ENCODE peak calls at places on chromosomes 4 and X, in nine cellular contexts. G, K, B, X, M, F, P, H and S are unnamed samples.
A peak's percentile ranks its signal among the peaks of the same experiment; 100 is the strongest.

GRCh38 chrX:40175416-40176255 is 77.9 kb upstream of the BCOR start:
- DNase-seq in G (peak; percentile 82), K (peak; percentile 71), B (no peak), X (peak; percentile 77), M (peak; percentile 72), F (no peak), P (peak; percentile 91), H (no peak), S (peak; percentile 88)

GRCh38 chr4:66355328-66355727 is 685.0 kb upstream of the EPHA5 start:
- DNase-seq in G (no peak), K (no peak), B (no peak), X (no peak), M (no peak), F (no peak), P (no peak), H (no peak), S (no peak)

GRCh38 chr4:80909938-80910337 is 120.6 kb upstream of the BMP3 start:
- DNase-seq in G (no peak), K (no peak), B (no peak), X (no peak), M (no peak), F (no peak), P (no peak), H (no peak), S (no peak)

GRCh38 chr4:38310446-38311043 is 350.3 kb downstream of the PTTG2 start:
- DNase-seq in G (no peak), K (peak; percentile 59), B (no peak), X (no peak), M (no peak), F (no peak), P (no peak), H (no peak), S (no peak)

GRCh38 chr4:75708218-75708691 is 16.1 kb upstream of the USO1 start:
- DNase-seq in G (no peak), K (peak; percentile 53), B (no peak), X (no peak), M (no peak), F (no peak), P (no peak), H (no peak), S (peak; percentile 47)

GRCh38 chr4:65416875-65417274 is 253.4 kb downstream of the EPHA5 start:
- DNase-seq in G (no peak), K (peak; percentile 1), B (no peak), X (peak; percentile 31), M (peak; percentile 97), F (no peak), P (no peak), H (no peak), S (no peak)

GRCh38 chrX:38991656-38992558 is 190.6 kb downstream of the MID1IP1 start:
- DNase-seq in G (no peak), K (no peak), B (no peak), X (no peak), M (no peak), F (no peak), P (no peak), H (no peak), S (peak; percentile 21)

GRCh38 chrX:22399793-22400192 is 127.1 kb downstream of the CBLL2 start:
- DNase-seq in G (peak; percentile 28), K (no peak), B (no peak), X (no peak), M (no peak), F (no peak), P (no peak), H (no peak), S (no peak)

GRCh38 chr4:15402146-15402545 is 25.7 kb upstream of the C1QTNF7 start:
- DNase-seq in G (peak; percentile 35), K (no peak), B (no peak), X (no peak), M (no peak), F (no peak), P (no peak), H (no peak), S (no peak)

GRCh38 chr4:162761965-162762364 is 404.7 kb downstream of the NAF1 start:
- DNase-seq in G (no peak), K (no peak), B (no peak), X (no peak), M (no peak), F (no peak), P (no peak), H (no peak), S (no peak)

GRCh38 chr4:26736621-26737020 is 124.0 kb upstream of the STIM2 start:
- DNase-seq in G (peak; percentile 53), K (peak; percentile 34), B (no peak), X (no peak), M (no peak), F (no peak), P (no peak), H (no peak), S (no peak)

GRCh38 chr4:139844459-139845036 is 178.9 kb downstream of the MGST2 start:
- DNase-seq in G (no peak), K (no peak), B (peak; percentile 34), X (no peak), M (no peak), F (no peak), P (no peak), H (no peak), S (no peak)

GRCh38 chr4:149441338-149441737 is 374.3 kb downstream of the IQCM start:
- DNase-seq in G (peak; percentile 20), K (no peak), B (no peak), X (no peak), M (no peak), F (no peak), P (no peak), H (no peak), S (no peak)

GRCh38 chrX:137565921-137566745 is at the start of gene ZIC3:
- DNase-seq in G (peak; percentile 0), K (peak; percentile 91), B (no peak), X (peak; percentile 66), M (peak; percentile 62), F (no peak), P (peak; percentile 81), H (no peak), S (peak; percentile 98)

GRCh38 chrX:137567474-137568232 is 1.7 kb downstream of the ZIC3 start:
- DNase-seq in G (no peak), K (peak; percentile 34), B (no peak), X (no peak), M (no peak), F (no peak), P (no peak), H (no peak), S (peak; percentile 70)

GRCh38 chrX:137569470-137569891 is 3.6 kb downstream of the ZIC3 start:
- DNase-seq in G (no peak), K (no peak), B (no peak), X (no peak), M (no peak), F (no peak), P (no peak), H (no peak), S (no peak)

GRCh38 chrX:137566746-137567473 is 983 bp downstream of the ZIC3 start:
- DNase-seq in G (no peak), K (peak; percentile 25), B (no peak), X (no peak), M (no peak), F (no peak), P (no peak), H (no peak), S (peak; percentile 52)

DNA sequence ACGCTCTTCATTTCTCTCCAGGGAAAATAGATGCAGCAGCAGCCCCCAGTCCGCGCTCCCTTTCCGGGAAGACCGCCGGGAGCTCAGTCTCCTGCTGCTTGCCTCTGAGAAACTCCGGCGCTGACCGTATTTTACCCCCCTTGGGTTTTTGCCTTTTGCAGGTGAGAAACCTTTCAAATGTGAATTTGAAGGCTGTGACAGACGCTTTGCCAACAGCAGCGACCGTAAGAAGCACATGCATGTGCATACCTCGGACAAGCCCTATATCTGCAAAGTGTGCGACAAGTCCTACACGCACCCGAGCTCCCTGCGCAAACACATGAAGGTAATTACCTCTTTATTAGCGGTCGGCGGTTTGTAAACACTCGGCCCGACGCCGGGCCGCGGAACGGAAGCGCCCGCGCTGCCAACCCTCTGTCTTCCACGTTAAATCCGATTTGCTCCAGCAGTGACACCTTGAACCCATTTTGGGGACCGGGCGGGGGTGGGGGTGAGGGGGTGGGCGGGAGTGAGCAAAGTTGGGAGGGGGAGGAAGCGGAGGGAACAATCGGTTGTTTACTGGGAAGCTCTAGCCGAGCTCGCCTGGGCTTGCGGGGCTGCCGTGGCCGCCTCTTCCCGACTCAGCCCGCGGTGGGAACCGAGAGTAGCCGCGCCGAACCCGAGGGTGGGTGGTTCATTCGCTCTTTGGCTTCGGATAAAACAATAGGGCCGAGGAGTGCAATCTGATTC is 3.0 kb downstream of the ZIC3 start:
- DNase-seq in G (no peak), K (peak; percentile 43), B (no peak), X (no peak), M (no peak), F (no peak), P (no peak), H (no peak), S (peak; percentile 75)
- H3K27me3 ChIP-seq in G (peaks cover 60% of the 10 kb centered on the region), K (no peaks in the 10 kb centered on the region), B (peaks cover 98% of the 10 kb centered on the region), X (peaks cover 82% of the 10 kb centered on the region), M (no peaks in the 10 kb centered on the region), F (no peaks in the 10 kb centered on the region), P (peaks cover 71% of the 10 kb centered on the region), H (no peaks in the 10 kb centered on the region), S (peaks cover 9% of the 10 kb centered on the region)

GRCh38 chrX:71454222-71454621 is 78.7 kb upstream of the OGT start:
- DNase-seq in G (peak; percentile 9), K (no peak), B (no peak), X (no peak), M (no peak), F (no peak), P (no peak), H (no peak), S (no peak)
- H3K36me3 ChIP-seq in G (peaks cover 5% of the 10 kb centered on the region), K (no peaks in the 10 kb centered on the region), B (no peaks in the 10 kb centered on the region), X (peaks cover 69% of the 10 kb centered on the region), M (peaks cover 11% of the 10 kb centered on the region), F (peaks cover 22% of the 10 kb centered on the region), P (peaks cover 59% of the 10 kb centered on the region), H (peaks cover 63% of the 10 kb centered on the region), S (peaks cover 7% of the 10 kb centered on the region)

GRCh38 chrX:37686348-37686736 is 751 bp downstream of the XK start:
- DNase-seq in G (no peak), K (no peak), B (no peak), X (no peak), M (no peak), F (no peak), P (no peak), H (no peak), S (no peak)
- H3K4me3 ChIP-seq in G (no peak overlapping the region), K (no peak overlapping the region), B (no peak overlapping the region), X (peak overlapping the region; percentile 51), M (no peak overlapping the region), F (peak overlapping the region; percentile 72), P (peak overlapping the region; percentile 51), H (peak overlapping the region; percentile 65), S (no peak overlapping the region)

GRCh38 chr4:41819621-41820020 is 71.1 kb upstream of the PHOX2B start:
- DNase-seq in G (no peak), K (no peak), B (no peak), X (no peak), M (no peak), F (no peak), P (no peak), H (no peak), S (no peak)

GRCh38 chr4:41820473-41820872 is 71.9 kb upstream of the PHOX2B start:
- DNase-seq in G (no peak), K (no peak), B (no peak), X (no peak), M (no peak), F (no peak), P (no peak), H (no peak), S (no peak)

DNA sequence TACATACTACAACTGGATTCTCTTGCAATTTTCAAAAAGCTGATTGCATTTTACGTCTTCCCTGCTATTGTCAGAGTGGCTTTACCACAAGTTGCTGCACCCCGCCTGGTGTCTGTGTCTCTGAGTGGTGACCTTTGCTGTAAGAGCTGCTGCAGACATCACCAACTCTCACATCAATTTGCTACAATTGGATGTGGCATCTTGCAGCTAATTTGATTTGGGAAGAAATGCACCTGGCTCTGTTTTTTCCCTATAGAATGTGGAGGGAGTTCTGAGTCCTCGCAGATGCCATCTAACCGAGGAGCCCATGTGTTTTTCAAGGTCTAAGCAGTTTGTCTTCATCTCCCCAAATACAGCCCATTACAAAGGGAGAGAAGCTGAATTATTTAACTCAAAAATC is 73.8 kb upstream of the PHOX2B start:
- DNase-seq in G (no peak), K (no peak), B (no peak), X (no peak), M (no peak), F (no peak), P (no peak), H (no peak), S (no peak)
- H3K27me3 ChIP-seq in G (peaks cover 7% of the 10 kb centered on the region), K (no peaks in the 10 kb centered on the region), B (peaks cover 8% of the 10 kb centered on the region), X (peaks cover 41% of the 10 kb centered on the region), M (no peaks in the 10 kb centered on the region), F (no peaks in the 10 kb centered on the region), P (peaks cover 7% of the 10 kb centered on the region), H (no peaks in the 10 kb centered on the region), S (peaks cover 2% of the 10 kb centered on the region)